ENCODE peak calls at places on chromosomes 1 and 21, in ten cellular contexts. W is mucosa of descending colon; P is PC-3; G is body of pancreas; D is HCT116; Z is aorta; H is T-cell; L is activated CD8-positive, alpha-beta T cell treated with anti-CD3 and anti-CD28 coated beads for 36 hours; V is right cardiac atrium; C is IMR-90. M is an unnamed sample.

GRCh38 chr1:113940365-113941244 is 11.5 kb downstream of the HIPK1 start:
- ATAC-seq in W (peak), P (no peak), G (no peak), D (no peak), Z (no peak), H (peak), L (peak), V (peak), C (no peak), M (no peak)

GRCh38 chr1:232766224-232766890 is 38.9 kb upstream of the MAP10 start:
- ATAC-seq in W (peak), P (no peak), G (no peak), D (no peak), Z (peak), H (no peak), L (no peak), V (no peak), C (no peak), M (no peak)

GRCh38 chr1:54360165-54361005 is 45.8 kb downstream of the SSBP3 start:
- ATAC-seq in W (no peak), P (no peak), G (no peak), D (no peak), Z (no peak), H (no peak), L (no peak), V (no peak), C (no peak), M (no peak)

GRCh38 chr1:101150676-101151075 is 86.1 kb upstream of the S1PR1 start:
- ATAC-seq in W (no peak), P (peak), G (no peak), D (no peak), Z (no peak), H (no peak), L (no peak), V (no peak), C (peak), M (no peak)

GRCh38 chr1:214643032-214643431 is 40.0 kb downstream of the CENPF start:
- ATAC-seq in W (no peak), P (no peak), G (no peak), D (no peak), Z (no peak), H (no peak), L (no peak), V (no peak), C (no peak), M (no peak)

GRCh38 chr1:201536542-201536941 is 2.4 kb upstream of the NAV1 start:
- ATAC-seq in W (peak), P (peak), G (no peak), D (peak), Z (peak), H (no peak), L (no peak), V (peak), C (peak), M (peak)

GRCh38 chr1:3268281-3268680 is 186.2 kb upstream of the ARHGEF16 start:
- ATAC-seq in W (no peak), P (no peak), G (no peak), D (no peak), Z (no peak), H (no peak), L (no peak), V (no peak), C (no peak), M (no peak)

GRCh38 chr1:201310251-201310985 is 27.1 kb downstream of the PKP1 start:
- ATAC-seq in W (no peak), P (peak), G (no peak), D (no peak), Z (no peak), H (no peak), L (no peak), V (no peak), C (no peak), M (no peak)

GRCh38 chr1:199551967-199552565 is 475.4 kb upstream of the NR5A2 start:
- ATAC-seq in W (no peak), P (peak), G (peak), D (peak), Z (no peak), H (no peak), L (no peak), V (no peak), C (no peak), M (peak)

GRCh38 chr1:89518116-89518780 is 6.4 kb upstream of the LRRC8B start:
- ATAC-seq in W (no peak), P (no peak), G (peak), D (no peak), Z (no peak), H (no peak), L (no peak), V (peak), C (no peak), M (peak)

GRCh38 chr1:1435911-1436633 is 582 bp downstream of the VWA1 start:
- ATAC-seq in W (no peak), P (no peak), G (peak), D (peak), Z (no peak), H (peak), L (no peak), V (no peak), C (no peak), M (no peak)

GRCh38 chr1:159941867-159942560 is 3.4 kb downstream of the IGSF9 start:
- ATAC-seq in W (no peak), P (no peak), G (no peak), D (no peak), Z (no peak), H (no peak), L (no peak), V (no peak), C (no peak), M (no peak)

GRCh38 chr1:39507230-39507928 is 15.9 kb downstream of the BMP8A start:
- ATAC-seq in W (no peak), P (peak), G (no peak), D (peak), Z (no peak), H (no peak), L (no peak), V (no peak), C (peak), M (peak)

GRCh38 chr1:17878837-17879236 is 123.7 kb downstream of the ACTL8 start:
- ATAC-seq in W (no peak), P (no peak), G (no peak), D (no peak), Z (no peak), H (no peak), L (no peak), V (no peak), C (peak), M (peak)

GRCh38 chr21:31554511-31555022 is 104.9 kb upstream of the SOD1 start:
- ATAC-seq in W (no peak), P (peak), G (no peak), D (peak), Z (no peak), H (no peak), L (peak), V (no peak), C (no peak), M (no peak)

GRCh38 chr21:42878993-42879787 is at the start of gene WDR4:
- ATAC-seq in W (peak), P (peak), G (peak), D (peak), Z (peak), H (peak), L (peak), V (peak), C (peak), M (peak)

GRCh38 chr1:38088366-38088765 is 41.8 kb upstream of the POU3F1 start:
- ATAC-seq in W (peak), P (peak), G (no peak), D (peak), Z (no peak), H (no peak), L (no peak), V (no peak), C (no peak), M (peak)

GRCh38 chr1:25123551-25123950 is 108.8 kb downstream of the SYF2 start:
- ATAC-seq in W (no peak), P (no peak), G (no peak), D (no peak), Z (no peak), H (no peak), L (peak), V (no peak), C (no peak), M (no peak)

GRCh38 chr1:113322439-113322838 is 67.9 kb upstream of the MAGI3 start:
- ATAC-seq in W (no peak), P (no peak), G (no peak), D (no peak), Z (no peak), H (no peak), L (no peak), V (no peak), C (no peak), M (no peak)

GRCh38 chr21:42373908-42374455 is 7.6 kb upstream of the TFF1 start:
- ATAC-seq in W (no peak), P (no peak), G (no peak), D (no peak), Z (no peak), H (no peak), L (peak), V (no peak), C (no peak), M (no peak)

GRCh38 chr21:44438531-44439210 is 16.6 kb upstream of the LRRC3 start:
- ATAC-seq in W (peak), P (peak), G (peak), D (no peak), Z (peak), H (no peak), L (no peak), V (peak), C (no peak), M (peak)

GRCh38 chr1:29122662-29122986 is 1.1 kb downstream of the TMEM200B start:
- ATAC-seq in W (peak), P (peak), G (peak), D (peak), Z (peak), H (no peak), L (no peak), V (peak), C (peak), M (peak)

GRCh38 chr1:14949270-14949835 is 204.2 kb upstream of the TMEM51 start:
- ATAC-seq in W (no peak), P (no peak), G (no peak), D (no peak), Z (no peak), H (no peak), L (no peak), V (no peak), C (no peak), M (no peak)

GRCh38 chr1:85681087-85681486 is 27.1 kb downstream of the ZNHIT6 start:
- ATAC-seq in W (no peak), P (no peak), G (peak), D (no peak), Z (no peak), H (no peak), L (no peak), V (peak), C (peak), M (peak)

GRCh38 chr1:76090284-76091180 is 16.0 kb downstream of the ST6GALNAC3 start:
- ATAC-seq in W (peak), P (no peak), G (no peak), D (no peak), Z (no peak), H (no peak), L (no peak), V (no peak), C (no peak), M (peak)

GRCh38 chr1:182484067-182484466 is 34.1 kb downstream of the RGSL1 start:
- ATAC-seq in W (no peak), P (no peak), G (no peak), D (peak), Z (no peak), H (no peak), L (no peak), V (no peak), C (no peak), M (no peak)